ENCODE peak calls at places on chromosomes 1 and 21, in four cellular contexts. K is IMR-90, B is H9, O is H1. J is an unnamed sample.

GRCh38 chr1:119347858-119348257 is 20.7 kb upstream of the HAO2 start:
- DNase-seq in O (no peak), B (no peak), K (no peak), J (no peak)

GRCh38 chr1:163093579-163093978 is 24.4 kb downstream of the RGS4 start:
- DNase-seq in O (no peak), B (no peak), K (no peak), J (no peak)

GRCh38 chr1:89739844-89740216 is 81.0 kb upstream of the LRRC8D start:
- DNase-seq in K (no peak), B (no peak), O (no peak), J (no peak)

GRCh38 chr1:60732977-60733401 is 349.4 kb upstream of the NFIA start:
- DNase-seq in K (no peak), B (no peak), O (no peak), J (no peak)

GRCh38 chr1:238252033-238252802 is 361.5 kb upstream of the ZP4 start:
- DNase-seq in B (peak), O (peak), K (peak), J (peak)

GRCh38 chr1:85681087-85681486 is 27.1 kb downstream of the ZNHIT6 start:
- DNase-seq in B (no peak), K (peak), O (no peak), J (no peak)

GRCh38 chr1:161427733-161428516 is 60.2 kb upstream of the CFAP126 start:
- DNase-seq in B (peak), O (no peak), K (peak), J (peak)

GRCh38 chr1:204127597-204128242 is 24.1 kb downstream of the ETNK2 start:
- DNase-seq in O (no peak), K (peak), B (peak), J (peak)

GRCh38 chr1:29762635-29763034 is 526.3 kb downstream of the PTPRU start:
- DNase-seq in B (peak), K (no peak), O (no peak), J (no peak)

GRCh38 chr1:233721003-233721595 is 107.2 kb downstream of the KCNK1 start:
- DNase-seq in O (no peak), B (no peak), K (no peak), J (peak)

GRCh38 chr1:208129057-208129456 is 115.1 kb downstream of the PLXNA2 start:
- DNase-seq in B (no peak), K (no peak), O (no peak), J (no peak)

GRCh38 chr1:187987236-187987776 is 1158.6 kb downstream of the PLA2G4A start:
- DNase-seq in B (no peak), O (no peak), K (no peak), J (no peak)

GRCh38 chr1:66335859-66336640 is 197.9 kb upstream of the SGIP1 start:
- DNase-seq in K (peak), B (no peak), O (no peak), J (peak)

GRCh38 chr1:100903777-100904176 is 7.9 kb downstream of the SLC30A7 start:
- DNase-seq in B (no peak), O (no peak), K (no peak), J (no peak)

GRCh38 chr1:28507646-28508434 is 2.0 kb downstream of the RCC1 start:
- DNase-seq in K (no peak), O (no peak), B (no peak), J (no peak)

GRCh38 chr1:12511516-12512468 is 106.2 kb downstream of the DHRS3 start:
- DNase-seq in B (no peak), O (no peak), K (peak), J (peak)

GRCh38 chr1:43285269-43285986 is at the start of gene C1orf210:
- DNase-seq in B (peak), K (no peak), O (peak), J (peak)

GRCh38 chr1:178060789-178061556 is 32.9 kb upstream of the RASAL2 start:
- DNase-seq in K (peak), B (peak), O (peak), J (peak)

GRCh38 chr1:205582046-205582445 is 49.8 kb downstream of the ELK4 start:
- DNase-seq in O (no peak), K (no peak), B (no peak), J (no peak)

GRCh38 chr1:94924967-94925366 is 1.9 kb downstream of the CNN3 start:
- DNase-seq in B (no peak), O (no peak), K (peak), J (no peak)

GRCh38 chr1:54335396-54336056 is 70.7 kb downstream of the SSBP3 start:
- DNase-seq in K (peak), O (no peak), B (no peak), J (peak)

GRCh38 chr1:1431845-1432565 is 3.5 kb upstream of the VWA1 start:
- DNase-seq in K (no peak), O (no peak), B (no peak), J (peak)

GRCh38 chr1:121443131-121443530 is 258.4 kb downstream of the SRGAP2C start:
- DNase-seq in O (no peak), K (peak), B (no peak), J (no peak)

GRCh38 chr1:3241673-3242407 is 172.8 kb downstream of the PRDM16 start:
- DNase-seq in K (no peak), O (no peak), B (no peak), J (no peak)

GRCh38 chr1:180003026-180003695 is 48.6 kb downstream of the CEP350 start:
- DNase-seq in B (no peak), K (no peak), O (no peak), J (no peak)

GRCh38 chr1:165742194-165742593 is 26.5 kb downstream of the TMCO1 start:
- DNase-seq in K (no peak), B (no peak), O (no peak), J (no peak)

GRCh38 chr1:44739361-44740178 is at the start of gene KIF2C:
- DNase-seq in O (peak), K (peak), B (peak), J (peak)

GRCh38 chr21:31260790-31261189 is 83.3 kb downstream of the TIAM1 start:
- DNase-seq in B (no peak), O (no peak), K (peak), J (no peak)

GRCh38 chr1:56074357-56074717 is 505.0 kb downstream of the PLPP3 start:
- DNase-seq in K (no peak), B (no peak), O (no peak), J (no peak)

GRCh38 chr1:175158133-175158532 is 34.4 kb downstream of the KIAA0040 start:
- DNase-seq in B (no peak), K (no peak), O (no peak), J (peak)

GRCh38 chr1:202367200-202367742 is 18.8 kb downstream of the PPP1R12B start:
- DNase-seq in O (no peak), B (no peak), K (peak), J (no peak)

GRCh38 chr1:5189384-5189783 is 535.0 kb downstream of the AJAP1 start:
- DNase-seq in B (no peak), O (no peak), K (no peak), J (no peak)

GRCh38 chr1:6220236-6220635 is 14.3 kb downstream of the RNF207 start:
- DNase-seq in O (no peak), B (no peak), K (peak), J (no peak)

GRCh38 chr1:46749921-46750404 is 31.0 kb upstream of the EFCAB14 start:
- DNase-seq in B (no peak), O (no peak), K (no peak), J (no peak)

GRCh38 chr1:153379591-153379990 is 4.2 kb upstream of the S100A12 start:
- DNase-seq in O (no peak), B (peak), K (no peak), J (no peak)

GRCh38 chr1:16038620-16038912 is 5.0 kb upstream of the CLCNKB start:
- DNase-seq in B (no peak), O (no peak), K (no peak), J (no peak)

DNA sequence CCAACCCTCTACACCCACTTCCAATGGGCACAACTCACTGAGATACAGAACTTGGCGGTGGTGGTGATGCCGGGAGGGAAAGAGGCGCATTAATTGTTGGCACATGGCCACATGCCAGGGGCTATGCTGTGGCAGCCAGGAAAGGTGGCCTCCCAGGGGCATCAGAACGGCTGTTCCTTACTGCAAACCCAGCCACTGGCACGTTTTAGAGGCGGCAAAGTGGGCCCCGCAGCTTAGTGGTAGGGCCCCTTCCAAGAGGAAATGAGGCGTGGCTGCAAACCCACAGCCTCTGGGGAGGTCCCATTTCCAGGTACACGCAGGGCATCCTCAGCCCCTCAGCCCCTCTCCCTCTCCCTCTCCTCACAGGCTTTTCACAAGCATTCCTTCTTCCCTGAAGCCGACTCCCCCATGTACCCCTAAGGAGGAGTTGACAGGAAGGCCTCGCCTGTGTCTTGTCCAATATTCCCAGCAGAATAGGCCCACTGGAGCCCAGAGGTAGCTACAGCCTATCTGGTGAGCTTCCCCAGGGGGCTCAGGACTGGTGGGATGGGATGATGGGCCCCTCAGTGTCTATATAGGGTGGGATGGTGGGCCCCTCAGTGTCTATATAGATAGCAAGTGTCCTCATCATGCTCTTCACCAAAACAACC is 166.2 kb downstream of the CLIC6 start:
- DNase-seq in O (no peak), B (no peak), K (no peak), J (no peak)
- H3K56ac ChIP-seq in O (no peak), B (no peak), K (no peak), J (no peak)

DNA sequence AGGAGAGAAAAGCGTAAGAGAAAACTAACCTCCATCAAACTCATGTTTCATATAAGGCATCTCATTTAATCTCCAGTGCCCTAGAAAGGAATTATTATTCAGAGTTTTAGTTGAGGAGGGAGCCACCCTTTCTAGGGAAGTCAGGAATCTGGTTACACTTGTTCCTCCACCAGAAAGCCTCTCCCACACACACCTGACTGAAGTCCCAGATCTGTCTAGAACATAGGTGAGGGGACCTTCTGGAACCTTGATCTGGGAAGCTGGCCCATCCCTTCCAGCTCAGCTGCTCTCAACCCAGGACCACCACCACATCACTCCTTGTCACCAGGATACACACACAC is 1.9 kb upstream of the DENND2D start:
- DNase-seq in O (no peak), K (no peak), B (no peak), J (no peak)
- H3K56ac ChIP-seq in O (no peak), K (no peak), B (no peak), J (peak)

GRCh38 chr1:248751635-248752034 is 3.9 kb downstream of the LYPD8 start:
- DNase-seq in B (no peak), K (no peak), O (no peak), J (no peak)

GRCh38 chr1:248752981-248753525 is 2.5 kb downstream of the LYPD8 start:
- DNase-seq in B (no peak), O (no peak), K (no peak), J (no peak)

GRCh38 chr1:248752119-248752931 is 3.2 kb downstream of the LYPD8 start:
- DNase-seq in K (no peak), B (no peak), O (no peak), J (peak)

GRCh38 chr1:248753715-248754280 is 1.8 kb downstream of the LYPD8 start:
- DNase-seq in B (no peak), O (no peak), K (no peak), J (no peak)

DNA sequence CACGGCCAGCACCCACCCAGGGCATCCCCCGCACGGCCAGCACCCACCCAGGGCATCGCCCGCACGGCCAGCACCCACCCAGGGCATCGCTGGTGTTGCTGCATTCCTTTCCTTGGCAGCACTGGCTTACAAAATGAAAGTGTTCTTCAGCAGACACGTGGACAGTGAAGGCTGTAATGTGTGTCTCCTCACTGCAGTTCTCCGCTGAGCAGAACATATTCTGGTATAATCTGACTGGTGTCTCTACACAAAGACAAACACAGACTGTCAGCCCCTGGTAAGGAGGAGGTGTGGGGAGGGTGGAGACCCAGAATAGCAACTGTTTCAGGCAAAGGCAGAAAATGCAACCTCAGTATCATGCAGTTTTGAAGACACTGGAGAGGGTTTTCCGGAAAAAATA is 7.3 kb downstream of the LYPD8 start:
- DNase-seq in B (no peak), O (no peak), K (no peak), J (no peak)
- H3K56ac ChIP-seq in B (no peak), O (no peak), K (no peak), J (no peak)

GRCh38 chr1:31065310-31066217 is at the start of gene PUM1:
- DNase-seq in B (peak), O (peak), K (peak), J (peak)

GRCh38 chr1:31062867-31063380 is 2.6 kb downstream of the PUM1 start:
- DNase-seq in B (no peak), K (no peak), O (no peak), J (no peak)

GRCh38 chr1:31064685-31065309 is 720 bp downstream of the PUM1 start:
- DNase-seq in K (peak), O (no peak), B (no peak), J (peak)

GRCh38 chr1:31063636-31064035 is 1.9 kb downstream of the PUM1 start:
- DNase-seq in O (no peak), K (peak), B (no peak), J (peak)

GRCh38 chr1:31064115-31064514 is 1.4 kb downstream of the PUM1 start:
- DNase-seq in B (no peak), K (no peak), O (no peak), J (no peak)
- H3K56ac ChIP-seq in B (no peak), K (peak), O (no peak), J (peak)

GRCh38 chr21:45313015-45313414 is 25.3 kb upstream of the POFUT2 start:
- DNase-seq in K (no peak), O (no peak), B (no peak), J (no peak)
- H3K56ac ChIP-seq in K (no peak), O (no peak), B (no peak), J (no peak)

DNA sequence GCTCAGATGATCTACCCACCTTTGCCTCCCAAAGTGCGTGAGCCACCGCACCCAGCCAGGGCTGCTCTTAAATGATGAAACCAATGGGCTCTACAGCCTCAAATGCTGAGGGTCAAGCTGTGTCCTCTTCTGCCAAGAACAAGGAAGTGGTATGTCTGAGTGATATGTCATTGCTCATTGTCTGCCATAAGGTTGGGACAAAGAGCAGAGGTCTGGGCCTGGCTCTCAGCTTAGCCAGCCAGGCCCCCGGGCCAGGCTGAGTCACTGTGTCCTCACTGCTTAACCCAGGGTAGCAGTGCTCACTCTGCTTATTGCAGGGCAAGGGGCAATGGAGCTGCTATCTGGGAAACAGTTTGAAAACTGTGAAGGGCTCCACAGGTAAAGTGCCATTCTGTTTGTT is 8.3 kb upstream of the ETS2 start:
- DNase-seq in O (no peak), K (no peak), B (no peak), J (peak)
- H3K56ac ChIP-seq in O (no peak), K (no peak), B (no peak), J (peak)